ENCODE peak calls at places on chromosomes 11 and 22, in seven cellular contexts. Q, U, X, K, F, J and D are unnamed samples.

GRCh38 chr11:67247946-67248550 is 18.2 kb upstream of the GRK2 start:
- DNase-seq in X (no peak), F (no peak), K (no peak), J (no peak), U (no peak), Q (no peak), D (no peak)

GRCh38 chr22:22913989-22914388 is 26.4 kb downstream of the IGLL5 start:
- DNase-seq in X (no peak), U (no peak), J (no peak), F (no peak), Q (no peak), K (no peak), D (no peak)

GRCh38 chr22:38218661-38219331 is 17.0 kb downstream of the MAFF start:
- DNase-seq in U (no peak), F (peak), X (peak), K (peak), Q (peak), J (peak), D (peak)

GRCh38 chr11:69131644-69132300 is 24.0 kb upstream of the SMIM38 start:
- DNase-seq in K (peak), U (no peak), F (peak), X (no peak), J (peak), Q (peak), D (peak)

GRCh38 chr11:30440510-30440909 is 117.6 kb downstream of the ARL14EP start:
- DNase-seq in F (no peak), U (no peak), X (no peak), Q (no peak), J (no peak), K (no peak), D (no peak)

GRCh38 chr11:78199653-78200015 is 10.9 kb downstream of the USP35 start:
- DNase-seq in Q (no peak), F (no peak), X (no peak), J (no peak), K (no peak), U (no peak), D (no peak)

GRCh38 chr11:77522215-77522614 is 48.3 kb upstream of the PAK1 start:
- DNase-seq in Q (no peak), J (no peak), K (no peak), U (no peak), X (no peak), F (no peak), D (no peak)

GRCh38 chr22:37906364-37907008 is 389 bp downstream of the MICALL1 start:
- DNase-seq in U (no peak), J (no peak), K (peak), Q (no peak), X (peak), F (no peak), D (no peak)

GRCh38 chr22:43060213-43060612 is 29.0 kb downstream of the TTLL1 start:
- DNase-seq in Q (peak), X (peak), F (no peak), K (no peak), U (no peak), J (peak), D (no peak)

GRCh38 chr11:12087075-12087775 is 23.2 kb upstream of the MICAL2 start:
- DNase-seq in F (no peak), X (peak), Q (no peak), U (peak), K (peak), J (no peak), D (no peak)

GRCh38 chr11:98455500-98456186 is 565.1 kb upstream of the CNTN5 start:
- DNase-seq in Q (no peak), K (no peak), F (no peak), J (no peak), X (no peak), U (no peak), D (no peak)

GRCh38 chr11:82521427-82521826 is 212.2 kb downstream of the FAM181B start:
- DNase-seq in Q (no peak), K (no peak), X (no peak), J (no peak), F (no peak), U (no peak), D (no peak)

GRCh38 chr22:23180301-23180892 is at the start of gene BCR:
- DNase-seq in K (peak), X (peak), Q (peak), U (peak), F (peak), J (peak), D (no peak)

GRCh38 chr22:38740754-38741153 is 15.0 kb downstream of the SUN2 start:
- DNase-seq in K (no peak), X (no peak), F (no peak), J (no peak), U (no peak), Q (no peak), D (no peak)

GRCh38 chr11:18836415-18836814 is 44.8 kb upstream of the PTPN5 start:
- DNase-seq in X (no peak), U (no peak), F (no peak), K (no peak), J (no peak), Q (no peak), D (no peak)

GRCh38 chr22:20431520-20432237 is 5.9 kb downstream of the SCARF2 start:
- DNase-seq in Q (no peak), K (no peak), U (no peak), F (no peak), X (no peak), J (no peak), D (no peak)

GRCh38 chr11:117502285-117502856 is 174.7 kb downstream of the CEP164 start:
- DNase-seq in F (no peak), U (no peak), J (no peak), K (no peak), Q (no peak), X (no peak), D (no peak)

GRCh38 chr11:34970033-34970432 is 53.6 kb downstream of the PDHX start:
- DNase-seq in X (no peak), K (no peak), Q (no peak), J (no peak), F (no peak), U (no peak), D (no peak)

GRCh38 chr11:70501933-70502540 is 103.7 kb downstream of the CTTN start:
- DNase-seq in X (no peak), Q (no peak), K (no peak), J (no peak), U (no peak), F (no peak), D (no peak)

GRCh38 chr22:35630387-35630793 is 13.3 kb upstream of the MB start:
- DNase-seq in U (no peak), K (no peak), F (no peak), X (no peak), Q (no peak), J (no peak), D (no peak)

GRCh38 chr22:36510966-36511881 is 4.4 kb upstream of the FOXRED2 start:
- DNase-seq in F (no peak), U (no peak), X (peak), K (no peak), Q (peak), J (peak), D (peak)

GRCh38 chr22:41256898-41257260 is 16.1 kb upstream of the CHADL start:
- DNase-seq in K (no peak), X (no peak), J (no peak), Q (no peak), F (no peak), U (no peak), D (peak)

GRCh38 chr11:113163291-113164030 is 150.9 kb upstream of the TTC12 start:
- DNase-seq in K (no peak), U (no peak), J (no peak), X (no peak), F (no peak), Q (no peak), D (no peak)

GRCh38 chr11:61968758-61969390 is 1.4 kb upstream of the FTH1 start:
- DNase-seq in F (no peak), K (no peak), X (no peak), J (no peak), Q (peak), U (no peak), D (no peak)

GRCh38 chr11:3986301-3986700 is 108.3 kb upstream of the RRM1 start:
- DNase-seq in K (no peak), U (no peak), Q (no peak), F (no peak), X (no peak), J (no peak), D (no peak)

GRCh38 chr22:37511368-37512104 is 7.7 kb downstream of the CARD10 start:
- DNase-seq in X (no peak), K (no peak), Q (no peak), U (no peak), J (no peak), F (no peak), D (no peak)

GRCh38 chr11:22089609-22090008 is 103.3 kb upstream of the ANO5 start:
- DNase-seq in Q (no peak), U (no peak), X (no peak), K (no peak), J (no peak), F (no peak), D (no peak)

GRCh38 chr11:65479184-65480145 is 19.4 kb upstream of the MALAT1 start:
- DNase-seq in F (no peak), J (no peak), U (no peak), Q (peak), K (peak), X (peak), D (no peak)

GRCh38 chr22:17131686-17132085 is 10.5 kb upstream of the TMEM121B start:
- DNase-seq in K (no peak), J (no peak), Q (no peak), X (no peak), U (no peak), F (no peak), D (no peak)

GRCh38 chr22:29503811-29504372 is 23.9 kb downstream of the NEFH start:
- DNase-seq in K (peak), U (no peak), Q (no peak), J (no peak), F (no peak), X (no peak), D (peak)

GRCh38 chr11:110088535-110089344 is 4.5 kb upstream of the ZC3H12C start:
- DNase-seq in F (no peak), U (no peak), Q (no peak), J (no peak), K (no peak), X (no peak), D (no peak)

GRCh38 chr22:17064498-17065100 is 20.2 kb upstream of the IL17RA start:
- DNase-seq in K (no peak), Q (no peak), X (no peak), J (no peak), F (no peak), U (no peak), D (no peak)